ENCODE peak calls at places on chromosome 12, in six cellular contexts. One of them, this sample, is unnamed.

GRCh38 chr12:90024261-90024660 is 315.6 kb upstream of the ATP2B1 start:
- DNase-seq in fibroblast of the conjunctiva: no peak
- DNase-seq in amygdala: no peak
- DNase-seq in activated CD4-positive, alpha-beta T cell treated with anti-CD3 and anti-CD28 coated beads, Interleukin-2, amount 10 ng/mL, durations not matched to agents 7 days and 5 days: no peak
- DNase-seq in AG09319: peak
- DNase-seq in naive thymus-derived CD4-positive, alpha-beta T cell: no peak
- DNase-seq in this sample: no peak

GRCh38 chr12:122467983-122468382 is 32.7 kb downstream of the ZCCHC8 start:
- DNase-seq in fibroblast of the conjunctiva: no peak
- DNase-seq in AG09319: no peak
- DNase-seq in naive thymus-derived CD4-positive, alpha-beta T cell: no peak
- DNase-seq in activated CD4-positive, alpha-beta T cell treated with anti-CD3 and anti-CD28 coated beads, Interleukin-2, amount 10 ng/mL, durations not matched to agents 7 days and 5 days: no peak
- DNase-seq in amygdala: no peak
- DNase-seq in this sample: no peak

GRCh38 chr12:80187660-80188090 is 88.3 kb downstream of the OTOGL start:
- DNase-seq in AG09319: no peak
- DNase-seq in amygdala: no peak
- DNase-seq in naive thymus-derived CD4-positive, alpha-beta T cell: no peak
- DNase-seq in activated CD4-positive, alpha-beta T cell treated with anti-CD3 and anti-CD28 coated beads, Interleukin-2, amount 10 ng/mL, durations not matched to agents 7 days and 5 days: peak
- DNase-seq in fibroblast of the conjunctiva: no peak
- DNase-seq in this sample: no peak

GRCh38 chr12:56013482-56013881 is 7.4 kb upstream of the IKZF4 start:
- DNase-seq in fibroblast of the conjunctiva: no peak
- DNase-seq in AG09319: no peak
- DNase-seq in naive thymus-derived CD4-positive, alpha-beta T cell: no peak
- DNase-seq in amygdala: no peak
- DNase-seq in activated CD4-positive, alpha-beta T cell treated with anti-CD3 and anti-CD28 coated beads, Interleukin-2, amount 10 ng/mL, durations not matched to agents 7 days and 5 days: no peak
- DNase-seq in this sample: no peak

GRCh38 chr12:269216-269615 is 6.6 kb upstream of the SLC6A13 start:
- DNase-seq in amygdala: no peak
- DNase-seq in activated CD4-positive, alpha-beta T cell treated with anti-CD3 and anti-CD28 coated beads, Interleukin-2, amount 10 ng/mL, durations not matched to agents 7 days and 5 days: no peak
- DNase-seq in naive thymus-derived CD4-positive, alpha-beta T cell: no peak
- DNase-seq in AG09319: no peak
- DNase-seq in fibroblast of the conjunctiva: no peak
- DNase-seq in this sample: no peak

GRCh38 chr12:89075890-89076591 is 276.3 kb downstream of the DUSP6 start:
- DNase-seq in amygdala: no peak
- DNase-seq in naive thymus-derived CD4-positive, alpha-beta T cell: no peak
- DNase-seq in AG09319: no peak
- DNase-seq in fibroblast of the conjunctiva: no peak
- DNase-seq in activated CD4-positive, alpha-beta T cell treated with anti-CD3 and anti-CD28 coated beads, Interleukin-2, amount 10 ng/mL, durations not matched to agents 7 days and 5 days: no peak
- DNase-seq in this sample: no peak

GRCh38 chr12:128069359-128069997 is 197.5 kb upstream of the TMEM132C start:
- DNase-seq in AG09319: no peak
- DNase-seq in activated CD4-positive, alpha-beta T cell treated with anti-CD3 and anti-CD28 coated beads, Interleukin-2, amount 10 ng/mL, durations not matched to agents 7 days and 5 days: peak
- DNase-seq in amygdala: no peak
- DNase-seq in fibroblast of the conjunctiva: peak
- DNase-seq in naive thymus-derived CD4-positive, alpha-beta T cell: no peak
- DNase-seq in this sample: peak

GRCh38 chr12:28415755-28416154 is 225.5 kb downstream of the CCDC91 start:
- DNase-seq in AG09319: peak
- DNase-seq in fibroblast of the conjunctiva: peak
- DNase-seq in amygdala: no peak
- DNase-seq in activated CD4-positive, alpha-beta T cell treated with anti-CD3 and anti-CD28 coated beads, Interleukin-2, amount 10 ng/mL, durations not matched to agents 7 days and 5 days: no peak
- DNase-seq in naive thymus-derived CD4-positive, alpha-beta T cell: no peak
- DNase-seq in this sample: peak

GRCh38 chr12:107225626-107226025 is 132.3 kb upstream of the CRY1 start:
- DNase-seq in activated CD4-positive, alpha-beta T cell treated with anti-CD3 and anti-CD28 coated beads, Interleukin-2, amount 10 ng/mL, durations not matched to agents 7 days and 5 days: no peak
- DNase-seq in AG09319: no peak
- DNase-seq in amygdala: no peak
- DNase-seq in naive thymus-derived CD4-positive, alpha-beta T cell: no peak
- DNase-seq in fibroblast of the conjunctiva: no peak
- DNase-seq in this sample: peak

GRCh38 chr12:54404061-54405004 is 14.7 kb downstream of the ITGA5 start:
- DNase-seq in naive thymus-derived CD4-positive, alpha-beta T cell: peak
- DNase-seq in AG09319: no peak
- DNase-seq in fibroblast of the conjunctiva: no peak
- DNase-seq in amygdala: no peak
- DNase-seq in activated CD4-positive, alpha-beta T cell treated with anti-CD3 and anti-CD28 coated beads, Interleukin-2, amount 10 ng/mL, durations not matched to agents 7 days and 5 days: peak
- DNase-seq in this sample: peak

GRCh38 chr12:3483089-3483488 is 7.9 kb upstream of the PRMT8 start:
- DNase-seq in naive thymus-derived CD4-positive, alpha-beta T cell: no peak
- DNase-seq in activated CD4-positive, alpha-beta T cell treated with anti-CD3 and anti-CD28 coated beads, Interleukin-2, amount 10 ng/mL, durations not matched to agents 7 days and 5 days: no peak
- DNase-seq in amygdala: no peak
- DNase-seq in fibroblast of the conjunctiva: no peak
- DNase-seq in AG09319: no peak
- DNase-seq in this sample: peak

GRCh38 chr12:65279387-65280112 is 1.1 kb downstream of the MSRB3 start:
- DNase-seq in fibroblast of the conjunctiva: no peak
- DNase-seq in AG09319: no peak
- DNase-seq in naive thymus-derived CD4-positive, alpha-beta T cell: peak
- DNase-seq in amygdala: no peak
- DNase-seq in activated CD4-positive, alpha-beta T cell treated with anti-CD3 and anti-CD28 coated beads, Interleukin-2, amount 10 ng/mL, durations not matched to agents 7 days and 5 days: no peak
- DNase-seq in this sample: no peak

GRCh38 chr12:116381744-116382455 is 104.4 kb upstream of the MED13L start:
- DNase-seq in activated CD4-positive, alpha-beta T cell treated with anti-CD3 and anti-CD28 coated beads, Interleukin-2, amount 10 ng/mL, durations not matched to agents 7 days and 5 days: no peak
- DNase-seq in amygdala: no peak
- DNase-seq in naive thymus-derived CD4-positive, alpha-beta T cell: no peak
- DNase-seq in AG09319: peak
- DNase-seq in fibroblast of the conjunctiva: peak
- DNase-seq in this sample: peak

GRCh38 chr12:97465012-97465345 is 2.4 kb downstream of the RMST start:
- DNase-seq in fibroblast of the conjunctiva: no peak
- DNase-seq in amygdala: peak
- DNase-seq in naive thymus-derived CD4-positive, alpha-beta T cell: no peak
- DNase-seq in activated CD4-positive, alpha-beta T cell treated with anti-CD3 and anti-CD28 coated beads, Interleukin-2, amount 10 ng/mL, durations not matched to agents 7 days and 5 days: no peak
- DNase-seq in AG09319: no peak
- DNase-seq in this sample: peak

GRCh38 chr12:132282950-132283771 is 46.2 kb downstream of the GALNT9 start:
- DNase-seq in AG09319: no peak
- DNase-seq in activated CD4-positive, alpha-beta T cell treated with anti-CD3 and anti-CD28 coated beads, Interleukin-2, amount 10 ng/mL, durations not matched to agents 7 days and 5 days: no peak
- DNase-seq in fibroblast of the conjunctiva: no peak
- DNase-seq in naive thymus-derived CD4-positive, alpha-beta T cell: peak
- DNase-seq in amygdala: no peak
- DNase-seq in this sample: peak

GRCh38 chr12:117921922-117922777 is 46.6 kb downstream of the KSR2 start:
- DNase-seq in naive thymus-derived CD4-positive, alpha-beta T cell: no peak
- DNase-seq in amygdala: peak
- DNase-seq in fibroblast of the conjunctiva: no peak
- DNase-seq in AG09319: no peak
- DNase-seq in activated CD4-positive, alpha-beta T cell treated with anti-CD3 and anti-CD28 coated beads, Interleukin-2, amount 10 ng/mL, durations not matched to agents 7 days and 5 days: no peak
- DNase-seq in this sample: no peak

GRCh38 chr12:20601668-20602280 is 93.4 kb upstream of the SLCO1C1 start:
- DNase-seq in fibroblast of the conjunctiva: peak
- DNase-seq in amygdala: no peak
- DNase-seq in activated CD4-positive, alpha-beta T cell treated with anti-CD3 and anti-CD28 coated beads, Interleukin-2, amount 10 ng/mL, durations not matched to agents 7 days and 5 days: no peak
- DNase-seq in AG09319: no peak
- DNase-seq in naive thymus-derived CD4-positive, alpha-beta T cell: no peak
- DNase-seq in this sample: peak

GRCh38 chr12:103809154-103809553 is 31.9 kb downstream of the NT5DC3 start:
- DNase-seq in activated CD4-positive, alpha-beta T cell treated with anti-CD3 and anti-CD28 coated beads, Interleukin-2, amount 10 ng/mL, durations not matched to agents 7 days and 5 days: no peak
- DNase-seq in fibroblast of the conjunctiva: no peak
- DNase-seq in amygdala: no peak
- DNase-seq in naive thymus-derived CD4-positive, alpha-beta T cell: no peak
- DNase-seq in AG09319: no peak
- DNase-seq in this sample: no peak

GRCh38 chr12:71075743-71076142 is 82.1 kb downstream of the TSPAN8 start:
- DNase-seq in fibroblast of the conjunctiva: no peak
- DNase-seq in amygdala: no peak
- DNase-seq in activated CD4-positive, alpha-beta T cell treated with anti-CD3 and anti-CD28 coated beads, Interleukin-2, amount 10 ng/mL, durations not matched to agents 7 days and 5 days: no peak
- DNase-seq in naive thymus-derived CD4-positive, alpha-beta T cell: no peak
- DNase-seq in AG09319: no peak
- DNase-seq in this sample: no peak

GRCh38 chr12:1083888-1084262 is 92.9 kb downstream of the ERC1 start:
- DNase-seq in activated CD4-positive, alpha-beta T cell treated with anti-CD3 and anti-CD28 coated beads, Interleukin-2, amount 10 ng/mL, durations not matched to agents 7 days and 5 days: no peak
- DNase-seq in AG09319: peak
- DNase-seq in naive thymus-derived CD4-positive, alpha-beta T cell: no peak
- DNase-seq in amygdala: no peak
- DNase-seq in fibroblast of the conjunctiva: peak
- DNase-seq in this sample: no peak